ENCODE peak calls at places on chromosome 12, in four cellular contexts. I is HCT116, P is esophagus muscularis mucosa, K is K562. H is an unnamed sample.
A peak's percentile ranks its signal among the peaks of the same experiment; 100 is the strongest.

GRCh38 chr12:30847259-30847658 is 79.3 kb upstream of the TSPAN11 start:
- DNase-seq in I (peak; percentile 62), P (no peak), K (peak; percentile 81), H (no peak)

GRCh38 chr12:132702640-132703039 is 8.0 kb upstream of the PGAM5 start:
- DNase-seq in I (no peak), P (no peak), K (no peak), H (no peak)

GRCh38 chr12:115024531-115024930 is 340.6 kb upstream of the TBX3 start:
- DNase-seq in I (no peak), P (no peak), K (no peak), H (no peak)

GRCh38 chr12:6096527-6096926 is 27.9 kb downstream of the VWF start:
- DNase-seq in I (no peak), P (no peak), K (no peak), H (no peak)

GRCh38 chr12:10753066-10753465 is 29.9 kb upstream of the YBX3 start:
- DNase-seq in I (no peak), P (no peak), K (no peak), H (no peak)

GRCh38 chr12:28216016-28216415 is 25.8 kb downstream of the CCDC91 start:
- DNase-seq in I (no peak), P (no peak), K (no peak), H (no peak)

GRCh38 chr12:56130876-56131275 is 2.8 kb downstream of the ESYT1 start:
- DNase-seq in I (no peak), P (no peak), K (no peak), H (no peak)

GRCh38 chr12:126651133-126651532 is 1585.9 kb downstream of the AACS start:
- DNase-seq in I (no peak), P (no peak), K (no peak), H (no peak)

GRCh38 chr12:27330846-27331245 is 1.8 kb upstream of the BMAL2 start:
- DNase-seq in I (no peak), P (no peak), K (no peak), H (peak; percentile 57)

GRCh38 chr12:100611031-100611430 is 37.5 kb downstream of the GAS2L3 start:
- DNase-seq in I (no peak), P (no peak), K (no peak), H (no peak)

GRCh38 chr12:90569685-90570084 is 385.3 kb downstream of the CCER1 start:
- DNase-seq in I (no peak), P (no peak), K (no peak), H (no peak)

GRCh38 chr12:68581926-68582325 is 28.8 kb upstream of the RAP1B start:
- DNase-seq in I (no peak), P (no peak), K (no peak), H (no peak)

GRCh38 chr12:69401940-69402339 is 42.4 kb downstream of the YEATS4 start:
- DNase-seq in I (no peak), P (no peak), K (no peak), H (no peak)

GRCh38 chr12:91178139-91178561 is 4.5 kb downstream of the DCN start:
- DNase-seq in I (no peak), P (no peak), K (peak; percentile 1), H (no peak)

GRCh38 chr12:125050868-125051267 is 14.4 kb upstream of the AACS start:
- DNase-seq in I (no peak), P (no peak), K (no peak), H (no peak)

GRCh38 chr12:992647-993046 is 1.6 kb downstream of the ERC1 start:
- DNase-seq in I (no peak), P (no peak), K (no peak), H (no peak)
- TF ChIP-seq POLR2AphosphoS5 in I (no peak), P (no peak), K (no peak), H (no peak)

GRCh38 chr12:93803408-93803807 is 126.2 kb downstream of the CRADD start:
- DNase-seq in I (no peak), P (no peak), K (no peak), H (no peak)
- H3K27ac ChIP-seq in I (no peak overlapping the region), P (peak overlapping the region; percentile 75), K (no peak overlapping the region), H (peak overlapping the region; percentile 86)

GRCh38 chr12:52873832-52874572 is 25.2 kb upstream of the KRT78 start:
- DNase-seq in I (peak; percentile 78), P (peak; percentile 96), K (peak; percentile 96), H (peak; percentile 94)
- H3K4me3 ChIP-seq in I (peak overlapping the region; percentile 43), P (peak overlapping the region; percentile 62), K (peak overlapping the region; percentile 41), H (peak overlapping the region; percentile 52)

GRCh38 chr12:101769865-101770264 is 30.6 kb upstream of the SYCP3 start:
- DNase-seq in I (no peak), P (no peak), K (no peak), H (no peak)

GRCh38 chr12:101775814-101776213 is 36.6 kb upstream of the SYCP3 start:
- DNase-seq in I (no peak), P (no peak), K (no peak), H (no peak)

GRCh38 chr12:101777476-101777875 is 38.2 kb upstream of the SYCP3 start:
- DNase-seq in I (no peak), P (no peak), K (no peak), H (no peak)

GRCh38 chr12:101772019-101772774 is 32.9 kb upstream of the SYCP3 start:
- DNase-seq in I (no peak), P (no peak), K (no peak), H (no peak)

GRCh38 chr12:101773560-101774206 is 34.4 kb upstream of the SYCP3 start:
- DNase-seq in I (peak; percentile 44), P (no peak), K (peak; percentile 78), H (peak; percentile 59)
- TF ChIP-seq POLR2AphosphoS5 in I (no peak), P (no peak), K (no peak), H (no peak)

DNA sequence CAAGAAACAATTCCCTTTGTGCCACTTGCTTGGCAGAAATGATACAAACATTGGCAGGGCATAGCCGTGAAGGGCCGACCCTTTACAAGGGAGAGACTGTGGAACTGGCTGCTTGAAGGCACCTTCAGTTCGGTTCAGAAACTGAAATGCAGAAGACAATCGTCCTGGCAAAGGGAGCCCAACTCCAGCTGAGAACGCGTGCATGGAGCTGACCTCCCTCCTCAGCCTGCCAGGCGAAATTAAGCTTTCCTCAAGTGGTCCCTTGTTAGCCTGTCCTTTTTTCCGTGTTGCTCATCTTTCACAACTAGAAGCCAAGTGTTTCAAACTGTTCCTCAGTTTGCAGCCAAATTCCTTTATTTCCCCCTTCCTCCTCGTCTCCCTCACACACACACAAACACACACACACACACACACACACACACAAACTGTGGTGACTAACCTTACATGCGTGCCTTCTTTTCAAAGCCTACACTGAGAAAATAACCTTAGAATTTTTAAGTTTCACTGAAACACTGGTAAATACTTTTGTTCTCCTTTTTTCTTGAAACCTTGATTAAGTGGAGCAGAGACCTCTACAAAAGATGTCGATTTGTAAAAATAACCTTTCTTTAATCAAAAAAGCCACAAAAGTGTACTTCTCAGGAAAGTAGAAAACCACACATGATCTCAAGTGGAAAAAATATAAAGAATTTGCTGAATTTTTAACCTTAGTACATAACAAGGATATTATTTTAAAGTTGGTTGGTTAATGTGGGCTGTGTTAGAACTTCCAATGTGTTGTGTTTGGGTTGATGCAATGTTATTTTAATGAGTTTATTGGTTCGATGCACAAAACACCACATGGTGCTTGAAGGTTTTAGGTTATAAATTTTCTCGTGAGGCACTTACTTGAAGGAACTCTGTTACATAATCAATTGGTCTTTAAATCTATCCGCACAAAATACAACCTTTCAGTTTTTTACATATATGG is 8.4 kb downstream of the LGR5 start:
- DNase-seq in I (no peak), P (no peak), K (no peak), H (no peak)
- H3K27ac ChIP-seq in I (no peak overlapping the region), P (no peak overlapping the region), K (no peak overlapping the region), H (no peak overlapping the region)

DNA sequence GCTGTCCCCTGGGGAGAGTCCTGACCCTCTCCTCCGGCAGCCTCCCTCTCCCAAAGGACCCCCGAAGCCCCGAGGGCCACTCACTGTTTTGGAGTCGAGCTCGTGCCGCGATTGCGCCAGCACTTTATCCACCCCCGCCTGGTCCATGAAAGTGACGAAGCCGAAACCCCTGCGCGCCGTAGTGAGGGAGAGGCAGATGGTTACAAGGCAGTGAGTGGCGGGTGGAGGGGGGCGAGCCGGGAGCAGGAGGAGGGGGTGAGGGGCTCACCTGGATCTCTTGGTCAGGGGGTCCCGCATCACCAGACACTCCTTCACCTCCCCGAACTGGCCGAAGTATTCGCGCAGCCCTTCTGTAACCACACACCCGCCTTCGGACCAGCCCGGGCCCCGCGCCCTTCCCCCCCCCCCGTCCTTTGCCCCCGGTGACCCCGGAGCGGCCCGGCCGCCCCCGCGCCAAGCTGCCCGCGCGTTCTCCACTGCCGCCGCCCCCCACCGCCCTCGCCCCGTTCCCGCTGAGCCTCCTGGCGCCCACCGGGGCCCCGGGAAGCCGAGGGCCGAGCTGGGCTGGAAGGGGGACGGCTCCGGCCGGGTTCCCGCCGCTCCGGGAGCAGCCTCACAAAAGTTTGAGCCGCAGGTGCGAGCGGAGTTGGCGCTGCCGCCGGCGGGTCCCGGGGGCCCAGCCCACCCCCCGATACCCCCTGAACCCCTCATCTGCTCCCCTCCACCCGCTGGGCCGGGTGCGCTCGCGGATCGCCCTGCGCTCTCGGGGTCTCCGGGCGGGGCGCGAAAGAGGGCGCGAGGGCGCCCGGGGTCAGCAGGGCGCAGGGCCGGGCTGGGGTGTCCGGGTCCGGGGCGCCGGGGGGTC is 808 bp downstream of the MSI1 start:
- DNase-seq in I (no peak), P (no peak), K (no peak), H (no peak)
- H3K4me3 ChIP-seq in I (peak overlapping the region; percentile 58), P (peak overlapping the region; percentile 54), K (no peak overlapping the region), H (peak overlapping the region; percentile 88)

GRCh38 chr12:12546314-12546772 is 16.3 kb downstream of the DUSP16 start:
- DNase-seq in I (no peak), P (no peak), K (no peak), H (no peak)
- TF ChIP-seq POLR2AphosphoS5 in I (no peak), P (no peak), K (no peak), H (no peak)

GRCh38 chr12:110251381-110251780 is 29.7 kb upstream of the ATP2A2 start:
- DNase-seq in I (no peak), P (no peak), K (no peak), H (no peak)
- H3K27ac ChIP-seq in I (no peak overlapping the region), P (no peak overlapping the region), K (no peak overlapping the region), H (no peak overlapping the region)

H was measured in breast epithelium.